ENCODE peak calls at places on chromosomes 3 and 15, in four cellular contexts. W is sigmoid colon, U is IMR-90, F is dorsolateral prefrontal cortex. D is an unnamed sample.

GRCh38 chr3:10357592-10358308 is 36.8 kb upstream of the SEC13 start:
- DNase-seq in W (no peak), U (peak), F (no peak), D (no peak)

GRCh38 chr3:21705769-21706168 is 45.2 kb downstream of the ZNF385D start:
- DNase-seq in W (no peak), U (peak), F (no peak), D (no peak)

GRCh38 chr3:71264840-71265239 is 318.7 kb downstream of the FOXP1 start:
- DNase-seq in W (no peak), U (no peak), F (no peak), D (no peak)

GRCh38 chr3:193821272-193821671 is 228.3 kb downstream of the OPA1 start:
- DNase-seq in W (no peak), U (no peak), F (no peak), D (no peak)

GRCh38 chr3:193872265-193872753 is 263.6 kb upstream of the HES1 start:
- DNase-seq in W (no peak), U (peak), F (no peak), D (no peak)

GRCh38 chr3:195226445-195226844 is 44.5 kb downstream of the XXYLT1 start:
- DNase-seq in W (peak), U (no peak), F (no peak), D (no peak)

GRCh38 chr3:183064475-183064874 is 34.8 kb downstream of the MCCC1 start:
- DNase-seq in W (no peak), U (no peak), F (no peak), D (no peak)

GRCh38 chr15:100914876-100915275 is 4.3 kb upstream of the LRRK1 start:
- DNase-seq in W (no peak), U (peak), F (no peak), D (no peak)

GRCh38 chr3:9033867-9034266 is 70.6 kb upstream of the RAD18 start:
- DNase-seq in W (no peak), U (no peak), F (no peak), D (no peak)

GRCh38 chr3:168575750-168576149 is 480.0 kb upstream of the GOLIM4 start:
- DNase-seq in W (no peak), U (no peak), F (no peak), D (no peak)
- TF ChIP-seq CTCF in W (no peak), U (no peak), F (no peak), D (no peak)

DNA sequence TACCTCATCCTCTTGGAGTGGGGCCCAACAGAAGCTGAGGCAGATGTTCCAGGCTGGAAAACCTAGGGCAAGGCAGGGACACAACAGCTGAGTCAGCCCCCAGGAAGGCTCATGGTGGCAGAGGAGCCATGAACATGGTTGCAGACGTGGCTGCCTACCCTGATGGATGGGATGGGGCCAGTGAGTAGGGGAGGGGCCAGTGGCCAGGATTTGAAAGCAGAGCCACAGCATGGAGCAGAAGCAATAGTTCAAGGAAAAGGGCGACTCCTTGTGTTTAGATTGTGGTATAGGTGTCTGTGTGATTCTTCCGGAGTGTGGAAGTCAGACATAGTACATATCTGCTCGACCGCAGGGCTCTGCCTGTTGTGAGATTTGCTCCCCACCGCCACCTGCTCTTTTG is 24.2 kb downstream of the PXYLP1 start:
- DNase-seq in W (no peak), U (no peak), F (no peak), D (no peak)
- TF ChIP-seq CTCF in W (no peak), U (peak), F (no peak), D (peak)

GRCh38 chr3:58021072-58021959 is 13.1 kb downstream of the FLNB start:
- DNase-seq in W (no peak), U (no peak), F (no peak), D (no peak)
- TF ChIP-seq CTCF in W (no peak), U (no peak), F (no peak), D (no peak)

DNA sequence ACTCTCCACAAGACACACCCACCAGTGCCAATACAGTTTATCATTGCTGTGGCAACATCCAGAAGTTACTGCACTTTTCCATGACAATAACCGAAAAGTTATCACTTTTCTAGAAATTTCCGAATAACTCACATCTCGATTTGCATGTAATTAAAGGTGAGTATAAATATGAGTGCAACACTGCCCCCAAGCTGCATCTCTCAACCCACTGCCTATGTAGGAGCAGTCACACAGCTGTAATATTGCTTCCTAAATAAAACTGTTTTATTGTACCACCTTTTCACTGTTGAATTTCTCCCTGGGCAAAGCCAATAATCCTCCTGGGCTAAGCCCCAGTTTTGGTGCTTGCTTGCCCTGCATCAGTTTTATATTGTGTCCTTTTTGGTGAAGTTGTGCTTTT is 601.0 kb upstream of the EPHA6 start:
- DNase-seq in W (no peak), U (no peak), F (no peak), D (no peak)
- TF ChIP-seq CTCF in W (no peak), U (no peak), F (no peak), D (no peak)

DNA sequence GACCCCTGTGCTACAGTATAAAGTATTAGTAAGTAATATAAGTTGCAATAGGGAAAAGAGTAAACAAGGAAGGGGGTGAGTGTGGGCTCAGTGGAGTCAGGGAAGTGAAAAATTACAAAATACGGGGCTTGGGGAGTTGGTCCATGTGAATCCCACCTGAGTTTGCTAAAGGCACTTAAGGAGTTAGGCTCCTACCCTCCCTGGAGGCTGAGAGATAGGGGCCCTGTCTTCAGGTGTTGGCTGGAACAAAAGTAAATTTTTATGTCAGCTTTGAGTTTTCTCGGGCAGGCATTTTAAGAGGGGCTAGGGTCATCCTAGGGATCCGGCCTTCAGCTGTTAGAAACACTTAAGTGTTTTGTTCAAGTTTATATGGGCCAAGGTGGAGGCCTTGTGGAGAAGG is 8.2 kb downstream of the TRPC1 start:
- DNase-seq in W (no peak), U (no peak), F (no peak), D (no peak)
- TF ChIP-seq CTCF in W (no peak), U (no peak), F (no peak), D (no peak)

D was measured in neural crest cell.